ENCODE peak calls at places on chromosomes 5 and 9, in four cellular contexts. S, U, H and T are unnamed samples.

GRCh38 chr9:138060881-138061280 is 183.3 kb downstream of the CACNA1B start:
- DNase-seq in S (no peak), H (no peak), U (no peak), T (no peak)

GRCh38 chr5:1317921-1318565 is 23.2 kb upstream of the TERT start:
- DNase-seq in U (no peak), H (no peak), S (no peak), T (no peak)

GRCh38 chr5:110077147-110077546 is 387.4 kb downstream of the MAN2A1 start:
- DNase-seq in U (no peak), H (no peak), S (no peak), T (no peak)

GRCh38 chr9:34592895-34593601 is 3.5 kb upstream of the CNTFR start:
- DNase-seq in S (peak; percentile 54), H (no peak), U (peak; percentile 71), T (no peak)

GRCh38 chr5:67015577-67016290 is 180.9 kb downstream of the CD180 start:
- DNase-seq in U (no peak), S (no peak), H (no peak), T (no peak)

GRCh38 chr9:116504893-116505480 is 182.1 kb upstream of the TRIM32 start:
- DNase-seq in S (no peak), H (no peak), U (no peak), T (no peak)

GRCh38 chr9:128048663-128049062 is 18.5 kb downstream of the NAIF1 start:
- DNase-seq in U (no peak), S (no peak), H (no peak), T (no peak)

GRCh38 chr9:22143799-22144198 is 134.7 kb upstream of the CDKN2B start:
- DNase-seq in H (no peak), U (no peak), S (no peak), T (no peak)

GRCh38 chr9:19498015-19498414 is 89.2 kb downstream of the ACER2 start:
- DNase-seq in U (no peak), S (no peak), H (no peak), T (no peak)

GRCh38 chr9:107638496-107638895 is 148.9 kb upstream of the KLF4 start:
- DNase-seq in S (no peak), U (no peak), H (no peak), T (no peak)

GRCh38 chr5:55927861-55928655 is 66.7 kb downstream of the IL6ST start:
- DNase-seq in S (no peak), H (no peak), U (no peak), T (no peak)

GRCh38 chr5:154213592-154213991 is 23.1 kb downstream of the GALNT10 start:
- DNase-seq in S (no peak), U (no peak), H (no peak), T (no peak)

GRCh38 chr9:136079916-136080246 is 15.2 kb downstream of the NACC2 start:
- DNase-seq in U (no peak), H (no peak), S (no peak), T (no peak)

GRCh38 chr9:110256142-110256391 is 240 bp downstream of the TXN start:
- DNase-seq in H (no peak), S (no peak), U (no peak), T (no peak)

GRCh38 chr5:83430130-83431010 is 41.2 kb upstream of the VCAN start:
- DNase-seq in S (peak; percentile 53), U (peak; percentile 34), H (peak; percentile 74), T (peak; percentile 26)

GRCh38 chr5:8686707-8687106 is 817.8 kb downstream of the MTRR start:
- DNase-seq in U (no peak), H (no peak), S (no peak), T (no peak)

GRCh38 chr9:122197334-122197872 is 31.4 kb downstream of the LHX6 start:
- DNase-seq in S (no peak), U (no peak), H (no peak), T (no peak)

GRCh38 chr5:93452255-93452654 is 128.8 kb downstream of the NR2F1-AS1 start:
- DNase-seq in H (no peak), U (no peak), S (no peak), T (no peak)

GRCh38 chr5:158235159-158235547 is 376.2 kb upstream of the CLINT1 start:
- DNase-seq in U (no peak), H (no peak), S (no peak), T (no peak)

GRCh38 chr5:112930082-112930344 is 8.0 kb upstream of the REEP5 start:
- DNase-seq in H (no peak), U (no peak), S (no peak), T (no peak)

GRCh38 chr9:90854637-90855036 is 53.0 kb downstream of the SYK start:
- DNase-seq in S (no peak), U (no peak), H (no peak), T (no peak)

GRCh38 chr9:89978185-89978584 is 373.4 kb downstream of the GADD45G start:
- DNase-seq in H (no peak), S (no peak), U (no peak), T (no peak)

GRCh38 chr5:121982500-121983261 is 20.9 kb downstream of the SRFBP1 start:
- DNase-seq in H (no peak), U (no peak), S (no peak), T (no peak)

GRCh38 chr9:16870606-16871357 is at the start of gene BNC2:
- DNase-seq in S (peak; percentile 78), H (peak; percentile 75), U (peak; percentile 41), T (peak; percentile 49)

GRCh38 chr9:19901586-19901985 is 112.7 kb upstream of the SLC24A2 start:
- DNase-seq in S (no peak), H (no peak), U (no peak), T (no peak)

GRCh38 chr5:146825033-146825432 is 53.5 kb downstream of the PPP2R2B start:
- DNase-seq in S (peak; percentile 74), H (peak; percentile 69), U (no peak), T (peak; percentile 59)

GRCh38 chr5:5481206-5481605 is 58.7 kb downstream of the ICE1 start:
- DNase-seq in U (no peak), S (no peak), H (no peak), T (no peak)

GRCh38 chr5:54743581-54743980 is 226.0 kb downstream of the SNX18 start:
- DNase-seq in S (no peak), H (no peak), U (no peak), T (no peak)

GRCh38 chr9:87556821-87557220 is 59.2 kb downstream of the DAPK1 start:
- DNase-seq in H (no peak), S (no peak), U (no peak), T (no peak)

GRCh38 chr5:54882101-54882500 is 103.3 kb downstream of the ESM1 start:
- DNase-seq in U (no peak), S (no peak), H (no peak), T (no peak)

GRCh38 chr9:3858961-3859360 is 333.2 kb upstream of the RFX3 start:
- DNase-seq in U (no peak), S (no peak), H (no peak), T (no peak)

GRCh38 chr9:132756214-132756799 is 86.0 kb downstream of the GTF3C4 start:
- DNase-seq in U (no peak), S (peak; percentile 34), H (no peak), T (no peak)

GRCh38 chr5:73431204-73431851 is 17.2 kb downstream of the FOXD1 start:
- DNase-seq in H (no peak), U (no peak), S (no peak), T (no peak)

GRCh38 chr5:102138243-102138653 is 157.8 kb downstream of the SLCO4C1 start:
- DNase-seq in S (no peak), U (no peak), H (no peak), T (no peak)

DNA sequence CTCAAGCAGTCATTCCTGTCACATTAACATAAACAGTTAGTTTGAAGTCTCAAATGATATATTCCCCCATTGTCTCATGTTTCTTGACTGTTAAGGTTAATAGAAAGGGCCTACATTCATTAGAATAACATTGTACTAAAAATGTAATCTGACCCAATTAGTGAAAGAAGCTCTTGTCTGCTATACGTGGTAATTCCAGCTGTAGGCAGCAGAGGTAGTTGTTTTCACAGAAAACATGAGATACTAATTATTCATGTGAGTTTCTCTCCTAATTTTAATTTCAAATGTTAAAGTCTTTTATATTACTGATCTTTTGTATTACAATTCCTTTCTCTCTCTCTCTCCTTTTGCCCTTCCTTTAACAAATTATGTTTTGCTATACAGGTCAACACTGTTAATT is 26.0 kb upstream of the AP3B1 start:
- DNase-seq in S (no peak), U (no peak), H (no peak), T (no peak)
- TF ChIP-seq CTCF in S (no peak), U (peak; percentile 71), H (no peak), T (peak; percentile 53)

GRCh38 chr5:132854301-132854700 is 12.0 kb downstream of the GDF9 start:
- DNase-seq in H (no peak), U (no peak), S (no peak), T (no peak)
- TF ChIP-seq CTCF in H (no peak), U (no peak), S (no peak), T (no peak)

GRCh38 chr9:32385135-32385884 is 867 bp downstream of the ACO1 start:
- DNase-seq in U (no peak), H (no peak), S (no peak), T (no peak)

GRCh38 chr9:32385885-32386283 is 1.4 kb downstream of the ACO1 start:
- DNase-seq in H (no peak), S (no peak), U (no peak), T (no peak)

GRCh38 chr9:32382582-32383320 is 1.7 kb upstream of the ACO1 start:
- DNase-seq in U (no peak), S (no peak), H (no peak), T (no peak)

GRCh38 chr9:32384002-32384363 is 460 bp upstream of the ACO1 start:
- DNase-seq in H (no peak), U (no peak), S (no peak), T (no peak)

DNA sequence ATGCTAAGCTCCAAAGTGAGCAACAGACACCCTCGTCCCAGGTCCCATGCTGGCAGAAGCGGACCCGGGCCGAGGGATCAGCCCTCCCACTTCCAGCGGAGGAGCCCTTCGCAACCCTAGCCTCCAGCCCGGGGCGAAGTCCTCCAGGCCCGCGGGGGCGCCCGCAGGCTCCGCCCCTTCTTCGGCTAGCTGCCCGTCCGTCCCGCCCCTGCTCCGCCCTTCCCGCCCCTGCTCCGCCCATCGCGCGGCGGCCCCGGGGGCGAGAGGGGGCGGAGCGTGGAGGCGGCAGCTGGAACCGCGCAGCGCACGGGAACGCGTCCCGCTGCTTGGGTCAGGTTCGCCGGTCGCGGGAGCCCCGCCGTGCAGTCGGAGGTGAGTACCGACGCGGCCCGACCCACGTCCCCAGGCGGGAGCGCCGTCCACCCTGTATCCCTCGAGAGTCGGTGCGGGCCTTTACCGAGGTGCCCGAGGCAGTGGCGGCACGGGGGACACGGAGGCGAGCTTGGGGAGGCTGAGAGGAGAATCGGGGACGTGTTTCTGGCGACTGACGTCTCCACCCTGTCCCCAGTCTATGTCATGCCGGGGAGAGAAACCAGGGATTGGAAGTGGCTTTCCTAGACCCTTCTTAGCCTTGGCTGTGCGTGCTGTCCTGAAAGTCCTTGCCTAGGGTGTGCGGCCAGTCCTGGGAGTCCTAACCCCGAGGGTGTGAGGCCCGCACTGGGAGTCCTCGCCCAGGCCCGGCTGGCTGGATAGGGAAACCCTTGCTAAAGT is at the start of gene ACO1:
- DNase-seq in U (peak; percentile 92), S (peak; percentile 88), H (peak; percentile 93), T (peak; percentile 85)
- TF ChIP-seq CTCF in U (peak; percentile 35), S (no peak), H (no peak), T (no peak)

GRCh38 chr9:121107041-121107440 is 32.3 kb downstream of the CNTRL start:
- DNase-seq in S (no peak), U (no peak), H (no peak), T (no peak)
- TF ChIP-seq CTCF in S (no peak), U (no peak), H (no peak), T (peak; percentile 23)